ENCODE peak calls at places on chromosomes 7 and 10, in nine cellular contexts. L is cerebellum; B is activated naive CD4-positive, alpha-beta T cell; X is stimulated activated CD8-positive, alpha-beta memory T cell treated with anti-CD3 and anti-CD28 coated beads, Interleukin-15, amount 100 ng/mL, for 24 hours; A is heart left ventricle; M is upper lobe of right lung; J is HT1080; O is tibial artery; N is fibroblast of the aortic adventitia. R is an unnamed sample.

GRCh38 chr7:90629306-90629918 is 33.3 kb downstream of the CDK14 start:
- DNase-seq in L (no peak), B (no peak), X (no peak), A (no peak), M (no peak), J (peak), O (no peak), N (peak), R (no peak)

GRCh38 chr7:43553999-43554398 is 28.9 kb upstream of the STK17A start:
- DNase-seq in L (no peak), B (no peak), X (no peak), A (no peak), M (peak), J (peak), O (no peak), N (peak), R (no peak)

GRCh38 chr10:58695022-58695421 is 182.3 kb downstream of the BICC1 start:
- DNase-seq in L (no peak), B (no peak), X (no peak), A (no peak), M (no peak), J (no peak), O (no peak), N (peak), R (no peak)

GRCh38 chr7:39589323-39590111 is 23.3 kb downstream of the YAE1 start:
- DNase-seq in L (no peak), B (no peak), X (no peak), A (no peak), M (no peak), J (peak), O (no peak), N (peak), R (no peak)

GRCh38 chr10:983951-984705 is 4.1 kb upstream of the GTPBP4 start:
- DNase-seq in L (no peak), B (no peak), X (no peak), A (no peak), M (no peak), J (no peak), O (no peak), N (peak), R (no peak)

GRCh38 chr7:3217166-3217565 is 83.9 kb upstream of the SDK1 start:
- DNase-seq in L (no peak), B (no peak), X (no peak), A (no peak), M (no peak), J (peak), O (no peak), N (peak), R (no peak)

GRCh38 chr7:139249179-139249822 is 18.3 kb downstream of the UBN2 start:
- DNase-seq in L (no peak), B (no peak), X (no peak), A (no peak), M (no peak), J (no peak), O (no peak), N (no peak), R (no peak)

GRCh38 chr10:52455095-52455494 is 141.0 kb downstream of the DKK1 start:
- DNase-seq in L (no peak), B (no peak), X (no peak), A (no peak), M (no peak), J (peak), O (no peak), N (no peak), R (no peak)

GRCh38 chr7:128829391-128830166 is 627 bp upstream of the FLNC start:
- DNase-seq in L (no peak), B (no peak), X (no peak), A (no peak), M (no peak), J (peak), O (no peak), N (peak), R (no peak)

GRCh38 chr10:113003032-113003431 is 53.0 kb downstream of the TCF7L2 start:
- DNase-seq in L (no peak), B (no peak), X (no peak), A (no peak), M (no peak), J (no peak), O (no peak), N (no peak), R (no peak)

GRCh38 chr7:28979791-28980190 is 21.7 kb upstream of the TRIL start:
- DNase-seq in L (no peak), B (no peak), X (no peak), A (no peak), M (no peak), J (no peak), O (no peak), N (no peak), R (no peak)

GRCh38 chr10:116168745-116169144 is 104.3 kb downstream of the GFRA1 start:
- DNase-seq in L (no peak), B (no peak), X (no peak), A (no peak), M (no peak), J (no peak), O (no peak), N (no peak), R (no peak)

GRCh38 chr7:23369100-23369499 is 70.0 kb downstream of the MALSU1 start:
- DNase-seq in L (no peak), B (no peak), X (no peak), A (no peak), M (no peak), J (no peak), O (no peak), N (no peak), R (no peak)

GRCh38 chr10:34689053-34689452 is 126.0 kb downstream of the PARD3 start:
- DNase-seq in L (no peak), B (no peak), X (no peak), A (no peak), M (no peak), J (no peak), O (peak), N (peak), R (no peak)

GRCh38 chr7:112286294-112287086 is 80.0 kb downstream of the ZNF277 start:
- DNase-seq in L (peak), B (no peak), X (no peak), A (no peak), M (no peak), J (no peak), O (no peak), N (no peak), R (peak)

GRCh38 chr7:117072620-117073118 is 119.4 kb downstream of the ST7 start:
- DNase-seq in L (peak), B (no peak), X (no peak), A (peak), M (peak), J (no peak), O (peak), N (peak), R (peak)

GRCh38 chr7:142196066-142196840 is 61.6 kb downstream of the PRSS58 start:
- DNase-seq in L (no peak), B (no peak), X (no peak), A (no peak), M (no peak), J (peak), O (no peak), N (no peak), R (no peak)

GRCh38 chr10:5587151-5588079 is 62.7 kb downstream of the CALML3 start:
- DNase-seq in L (no peak), B (no peak), X (no peak), A (peak), M (peak), J (no peak), O (no peak), N (no peak), R (no peak)

GRCh38 chr7:30465342-30466170 is 13.0 kb downstream of the NOD1 start:
- DNase-seq in L (peak), B (no peak), X (no peak), A (no peak), M (no peak), J (no peak), O (no peak), N (no peak), R (no peak)

GRCh38 chr7:142942746-142943145 is 3.5 kb downstream of the LLCFC1 start:
- DNase-seq in L (no peak), B (no peak), X (no peak), A (no peak), M (no peak), J (no peak), O (no peak), N (no peak), R (no peak)

GRCh38 chr10:79027147-79028055 is 41.4 kb upstream of the ZMIZ1 start:
- DNase-seq in L (no peak), B (no peak), X (no peak), A (peak), M (peak), J (no peak), O (peak), N (no peak), R (no peak)

GRCh38 chr7:101630591-101630990 is 1.5 kb upstream of the MYL10 start:
- DNase-seq in L (no peak), B (no peak), X (no peak), A (no peak), M (no peak), J (peak), O (no peak), N (no peak), R (no peak)

GRCh38 chr7:131110294-131111080 is 217.2 kb upstream of the MKLN1 start:
- DNase-seq in L (no peak), B (no peak), X (no peak), A (no peak), M (no peak), J (peak), O (peak), N (peak), R (no peak)

GRCh38 chr7:135719688-135720087 is 8.3 kb downstream of the SLC13A4 start:
- DNase-seq in L (no peak), B (no peak), X (no peak), A (no peak), M (no peak), J (no peak), O (no peak), N (no peak), R (no peak)

GRCh38 chr10:21496285-21497176 is 29.0 kb downstream of the SKIDA1 start:
- DNase-seq in L (peak), B (peak), X (no peak), A (peak), M (peak), J (peak), O (peak), N (no peak), R (no peak)

GRCh38 chr7:69695998-69696657 is 97.9 kb downstream of the AUTS2 start:
- DNase-seq in L (no peak), B (no peak), X (no peak), A (no peak), M (no peak), J (no peak), O (no peak), N (no peak), R (no peak)

GRCh38 chr10:62459072-62459471 is 84.9 kb downstream of the ZNF365 start:
- DNase-seq in L (no peak), B (no peak), X (no peak), A (no peak), M (no peak), J (peak), O (no peak), N (peak), R (no peak)

GRCh38 chr10:33187427-33187999 is 147.0 kb downstream of the NRP1 start:
- DNase-seq in L (no peak), B (no peak), X (no peak), A (no peak), M (no peak), J (no peak), O (no peak), N (no peak), R (no peak)

GRCh38 chr7:53113424-53113823 is 78.0 kb downstream of the POM121L12 start:
- DNase-seq in L (no peak), B (no peak), X (no peak), A (no peak), M (no peak), J (no peak), O (no peak), N (no peak), R (no peak)

GRCh38 chr10:80158598-80159127 is 26.1 kb downstream of the PLAC9 start:
- DNase-seq in L (peak), B (no peak), X (no peak), A (peak), M (no peak), J (peak), O (peak), N (peak), R (no peak)

GRCh38 chr7:29328050-29328449 is 133.5 kb downstream of the CHN2 start:
- DNase-seq in L (no peak), B (no peak), X (no peak), A (no peak), M (no peak), J (no peak), O (no peak), N (no peak), R (no peak)

GRCh38 chr7:148773344-148773743 is 74.6 kb downstream of the CUL1 start:
- DNase-seq in L (no peak), B (no peak), X (no peak), A (no peak), M (no peak), J (peak), O (no peak), N (no peak), R (no peak)

GRCh38 chr10:75165684-75166622 is 44.6 kb upstream of the VDAC2 start:
- DNase-seq in L (no peak), B (no peak), X (no peak), A (no peak), M (no peak), J (peak), O (no peak), N (peak), R (no peak)

GRCh38 chr10:11893749-11894278 is 70.7 kb downstream of the PROSER2 start:
- DNase-seq in L (peak), B (no peak), X (no peak), A (peak), M (peak), J (no peak), O (no peak), N (no peak), R (no peak)

GRCh38 chr7:22350466-22351328 is 6.3 kb downstream of the RAPGEF5 start:
- DNase-seq in L (no peak), B (no peak), X (no peak), A (no peak), M (no peak), J (peak), O (no peak), N (peak), R (no peak)

GRCh38 chr10:12513775-12514663 is 164.7 kb downstream of the CAMK1D start:
- DNase-seq in L (peak), B (no peak), X (no peak), A (no peak), M (no peak), J (no peak), O (no peak), N (no peak), R (no peak)